ENCODE peak calls at places on chromosomes 11 and 22, in nine cellular contexts. B is retina; A is stimulated activated CD4-positive, alpha-beta T cell treated with anti-CD3 and anti-CD28 coated beads, Interleukin-4, amount 100 ng/mL, for 48 hours; T is GM12865; O is WTC11; Z is CD4-positive, CD25-positive, alpha-beta regulatory T cell; U is activated CD8-positive, alpha-beta memory T cell treated with anti-CD3 and anti-CD28 coated beads, Interleukin-2, amount 10 ng/mL, durations not matched to agents 7 days and 5 days; V is activated T-cell treated with anti-CD3 and anti-CD28 coated beads, Interleukin-2, amount 50 U/mL, for 1 hour; P is left ventricle myocardium inferior. H is an unnamed sample.

GRCh38 chr22:30573594-30574094 is 821 bp downstream of the GAL3ST1 start:
- DNase-seq in V (no peak), U (no peak), T (no peak), Z (no peak), O (no peak), A (no peak), P (no peak), B (peak), H (no peak)

GRCh38 chr11:77968337-77968736 is 26.1 kb downstream of the INTS4 start:
- DNase-seq in T (no peak), U (no peak), A (no peak), B (no peak), V (no peak), P (no peak), O (no peak), Z (no peak), H (no peak)

GRCh38 chr11:101848262-101848661 is 66.5 kb upstream of the CEP126 start:
- DNase-seq in A (no peak), V (no peak), U (no peak), P (no peak), B (no peak), O (no peak), Z (no peak), T (peak), H (peak)

GRCh38 chr22:23282089-23282501 is 101.8 kb downstream of the BCR start:
- DNase-seq in B (no peak), V (no peak), U (no peak), Z (no peak), A (no peak), T (no peak), O (no peak), P (peak), H (no peak)

GRCh38 chr11:45106006-45106405 is 40.4 kb upstream of the PRDM11 start:
- DNase-seq in B (no peak), V (no peak), Z (no peak), P (no peak), A (no peak), O (no peak), U (peak), T (no peak), H (no peak)

GRCh38 chr11:103091024-103091423 is 936 bp downstream of the DCUN1D5 start:
- DNase-seq in O (no peak), V (no peak), B (peak), Z (no peak), A (no peak), U (no peak), T (peak), P (no peak), H (peak)

GRCh38 chr22:38941488-38941987 is 15.9 kb upstream of the APOBEC3A start:
- DNase-seq in U (peak), T (peak), Z (no peak), O (no peak), B (no peak), V (peak), P (no peak), A (peak), H (no peak)

GRCh38 chr22:47207387-47207786 is 444.9 kb downstream of the TBC1D22A start:
- DNase-seq in A (no peak), P (no peak), O (no peak), B (no peak), T (no peak), V (peak), Z (no peak), U (peak), H (no peak)

GRCh38 chr11:3803726-3804510 is 4.4 kb upstream of the PGAP2 start:
- DNase-seq in T (no peak), O (no peak), A (no peak), V (no peak), P (no peak), U (no peak), Z (no peak), B (no peak), H (no peak)

GRCh38 chr22:44712962-44713361 is 11.0 kb downstream of the PRR5 start:
- DNase-seq in Z (no peak), P (no peak), B (no peak), A (no peak), O (no peak), T (no peak), V (no peak), U (no peak), H (no peak)

GRCh38 chr11:57896641-57897145 is 127.0 kb upstream of the OR9Q1 start:
- DNase-seq in B (no peak), O (no peak), Z (no peak), V (no peak), U (no peak), T (no peak), P (no peak), A (no peak), H (no peak)

GRCh38 chr11:116366980-116367640 is 405.7 kb downstream of the BUD13 start:
- DNase-seq in B (no peak), P (no peak), O (peak), Z (no peak), T (no peak), U (no peak), A (no peak), V (no peak), H (peak)

GRCh38 chr22:47884775-47885174 is 1122.3 kb downstream of the TBC1D22A start:
- DNase-seq in O (no peak), U (no peak), T (no peak), B (no peak), P (no peak), Z (no peak), V (no peak), A (no peak), H (no peak)

GRCh38 chr11:79045018-79045787 is 395.6 kb downstream of the TENM4 start:
- DNase-seq in A (no peak), V (no peak), B (peak), O (no peak), T (no peak), U (no peak), P (no peak), Z (no peak), H (no peak)

GRCh38 chr11:100624346-100624745 is 62.7 kb upstream of the ARHGAP42 start:
- DNase-seq in A (no peak), U (no peak), T (no peak), V (no peak), P (no peak), Z (no peak), O (no peak), B (no peak), H (no peak)

GRCh38 chr11:47148903-47149535 is 27.7 kb downstream of the ARFGAP2 start:
- DNase-seq in Z (no peak), O (no peak), V (no peak), U (no peak), T (no peak), P (peak), B (no peak), A (no peak), H (no peak)

GRCh38 chr11:126477526-126478275 is 122.2 kb downstream of the ST3GAL4 start:
- DNase-seq in T (peak), A (no peak), O (no peak), B (peak), P (no peak), U (peak), V (no peak), Z (peak), H (no peak)

GRCh38 chr11:60357771-60358170 is 20.6 kb upstream of the MS4A7 start:
- DNase-seq in O (no peak), T (no peak), P (no peak), B (no peak), Z (no peak), U (no peak), V (no peak), A (no peak), H (no peak)

GRCh38 chr11:75635009-75635909 is 33.6 kb downstream of the MAP6 start:
- DNase-seq in A (no peak), O (no peak), Z (no peak), V (no peak), U (no peak), P (peak), B (peak), T (no peak), H (no peak)

GRCh38 chr11:46246514-46246913 is 30.9 kb upstream of the CREB3L1 start:
- DNase-seq in A (no peak), O (no peak), P (no peak), U (no peak), B (no peak), T (no peak), Z (no peak), V (no peak), H (no peak)

GRCh38 chr11:76796511-76797203 is 13.5 kb downstream of the TSKU start:
- DNase-seq in V (no peak), B (no peak), U (no peak), Z (no peak), O (no peak), A (no peak), P (no peak), T (no peak), H (no peak)

GRCh38 chr11:34830648-34831047 is 85.5 kb downstream of the APIP start:
- DNase-seq in Z (no peak), V (no peak), B (peak), A (no peak), U (no peak), P (peak), T (no peak), O (no peak), H (no peak)

H was measured in HepG2.